ENCODE peak calls at places on chromosomes 16 and 17, in four cellular contexts. One of them, this sample, is unnamed.

GRCh38 chr17:82677353-82677925 is 21.1 kb downstream of the RAB40B start:
- DNase-seq in NCI-H460: no peak
- DNase-seq in KG1: no peak
- DNase-seq in stimulated activated CD4-positive, alpha-beta T cell treated with anti-CD3 and anti-CD28 coated beads, Interleukin-15, amount 100 ng/mL, for 48 hours: no peak
- DNase-seq in this sample: no peak

GRCh38 chr16:24075929-24076716 is 180.0 kb upstream of the CACNG3 start:
- DNase-seq in KG1: no peak
- DNase-seq in NCI-H460: no peak
- DNase-seq in stimulated activated CD4-positive, alpha-beta T cell treated with anti-CD3 and anti-CD28 coated beads, Interleukin-15, amount 100 ng/mL, for 48 hours: peak
- DNase-seq in this sample: no peak

GRCh38 chr17:69466905-69467630 is 52.6 kb downstream of the MAP2K6 start:
- DNase-seq in KG1: no peak
- DNase-seq in stimulated activated CD4-positive, alpha-beta T cell treated with anti-CD3 and anti-CD28 coated beads, Interleukin-15, amount 100 ng/mL, for 48 hours: no peak
- DNase-seq in NCI-H460: peak
- DNase-seq in this sample: no peak

GRCh38 chr16:78773316-78773715 is 673.9 kb downstream of the WWOX start:
- DNase-seq in NCI-H460: no peak
- DNase-seq in KG1: no peak
- DNase-seq in stimulated activated CD4-positive, alpha-beta T cell treated with anti-CD3 and anti-CD28 coated beads, Interleukin-15, amount 100 ng/mL, for 48 hours: no peak
- DNase-seq in this sample: no peak

GRCh38 chr16:1310832-1311200 is 1.4 kb downstream of the UBE2I start:
- DNase-seq in NCI-H460: no peak
- DNase-seq in stimulated activated CD4-positive, alpha-beta T cell treated with anti-CD3 and anti-CD28 coated beads, Interleukin-15, amount 100 ng/mL, for 48 hours: no peak
- DNase-seq in KG1: no peak
- DNase-seq in this sample: no peak

GRCh38 chr17:77487677-77488530 is 347.1 kb downstream of the SEC14L1 start:
- DNase-seq in KG1: no peak
- DNase-seq in stimulated activated CD4-positive, alpha-beta T cell treated with anti-CD3 and anti-CD28 coated beads, Interleukin-15, amount 100 ng/mL, for 48 hours: no peak
- DNase-seq in NCI-H460: no peak
- DNase-seq in this sample: no peak

GRCh38 chr16:72308396-72308795 is 136.4 kb upstream of the PMFBP1 start:
- DNase-seq in NCI-H460: no peak
- DNase-seq in KG1: no peak
- DNase-seq in stimulated activated CD4-positive, alpha-beta T cell treated with anti-CD3 and anti-CD28 coated beads, Interleukin-15, amount 100 ng/mL, for 48 hours: no peak
- DNase-seq in this sample: no peak

GRCh38 chr16:56425439-56425832 is at the start of gene AMFR:
- DNase-seq in KG1: no peak
- DNase-seq in NCI-H460: peak
- DNase-seq in stimulated activated CD4-positive, alpha-beta T cell treated with anti-CD3 and anti-CD28 coated beads, Interleukin-15, amount 100 ng/mL, for 48 hours: peak
- DNase-seq in this sample: no peak

GRCh38 chr16:29804455-29805231 is 1.7 kb upstream of the MAZ start:
- DNase-seq in KG1: no peak
- DNase-seq in stimulated activated CD4-positive, alpha-beta T cell treated with anti-CD3 and anti-CD28 coated beads, Interleukin-15, amount 100 ng/mL, for 48 hours: no peak
- DNase-seq in NCI-H460: no peak
- DNase-seq in this sample: no peak

GRCh38 chr17:11545696-11546095 is 52.6 kb upstream of the DNAH9 start:
- DNase-seq in stimulated activated CD4-positive, alpha-beta T cell treated with anti-CD3 and anti-CD28 coated beads, Interleukin-15, amount 100 ng/mL, for 48 hours: no peak
- DNase-seq in NCI-H460: no peak
- DNase-seq in KG1: no peak
- DNase-seq in this sample: no peak

GRCh38 chr17:6523330-6523729 is 33.0 kb downstream of the PITPNM3 start:
- DNase-seq in KG1: no peak
- DNase-seq in stimulated activated CD4-positive, alpha-beta T cell treated with anti-CD3 and anti-CD28 coated beads, Interleukin-15, amount 100 ng/mL, for 48 hours: no peak
- DNase-seq in NCI-H460: no peak
- DNase-seq in this sample: no peak

GRCh38 chr17:58680038-58680369 is 11.8 kb downstream of the TEX14 start:
- DNase-seq in stimulated activated CD4-positive, alpha-beta T cell treated with anti-CD3 and anti-CD28 coated beads, Interleukin-15, amount 100 ng/mL, for 48 hours: no peak
- DNase-seq in KG1: no peak
- DNase-seq in NCI-H460: no peak
- DNase-seq in this sample: no peak

GRCh38 chr16:57395026-57395425 is 9.5 kb upstream of the CCL17 start:
- DNase-seq in NCI-H460: no peak
- DNase-seq in KG1: no peak
- DNase-seq in stimulated activated CD4-positive, alpha-beta T cell treated with anti-CD3 and anti-CD28 coated beads, Interleukin-15, amount 100 ng/mL, for 48 hours: no peak
- DNase-seq in this sample: no peak

GRCh38 chr16:89505204-89506112 is 2.7 kb upstream of the SPG7 start:
- DNase-seq in NCI-H460: peak
- DNase-seq in stimulated activated CD4-positive, alpha-beta T cell treated with anti-CD3 and anti-CD28 coated beads, Interleukin-15, amount 100 ng/mL, for 48 hours: peak
- DNase-seq in KG1: peak
- DNase-seq in this sample: peak

GRCh38 chr17:67364847-67365761 is 1.3 kb downstream of the PSMD12 start:
- DNase-seq in KG1: no peak
- DNase-seq in stimulated activated CD4-positive, alpha-beta T cell treated with anti-CD3 and anti-CD28 coated beads, Interleukin-15, amount 100 ng/mL, for 48 hours: no peak
- DNase-seq in NCI-H460: no peak
- DNase-seq in this sample: no peak

GRCh38 chr17:78019367-78019975 is 61.0 kb downstream of the TNRC6C start:
- DNase-seq in NCI-H460: peak
- DNase-seq in KG1: no peak
- DNase-seq in stimulated activated CD4-positive, alpha-beta T cell treated with anti-CD3 and anti-CD28 coated beads, Interleukin-15, amount 100 ng/mL, for 48 hours: no peak
- DNase-seq in this sample: no peak

GRCh38 chr17:29195465-29196081 is 15.4 kb upstream of the MYO18A start:
- DNase-seq in KG1: peak
- DNase-seq in stimulated activated CD4-positive, alpha-beta T cell treated with anti-CD3 and anti-CD28 coated beads, Interleukin-15, amount 100 ng/mL, for 48 hours: no peak
- DNase-seq in NCI-H460: no peak
- DNase-seq in this sample: peak

GRCh38 chr17:51120739-51121619 is at the start of gene SPAG9:
- DNase-seq in stimulated activated CD4-positive, alpha-beta T cell treated with anti-CD3 and anti-CD28 coated beads, Interleukin-15, amount 100 ng/mL, for 48 hours: peak
- DNase-seq in KG1: peak
- DNase-seq in NCI-H460: peak
- DNase-seq in this sample: no peak

GRCh38 chr17:62093188-62094155 is 28.4 kb upstream of the MED13 start:
- DNase-seq in NCI-H460: peak
- DNase-seq in stimulated activated CD4-positive, alpha-beta T cell treated with anti-CD3 and anti-CD28 coated beads, Interleukin-15, amount 100 ng/mL, for 48 hours: peak
- DNase-seq in KG1: no peak
- DNase-seq in this sample: no peak

GRCh38 chr17:72715906-72716572 is 376.4 kb downstream of the SLC39A11 start:
- DNase-seq in KG1: no peak
- DNase-seq in stimulated activated CD4-positive, alpha-beta T cell treated with anti-CD3 and anti-CD28 coated beads, Interleukin-15, amount 100 ng/mL, for 48 hours: no peak
- DNase-seq in NCI-H460: no peak
- DNase-seq in this sample: no peak

GRCh38 chr17:38703742-38704644 is 1.1 kb upstream of the MLLT6 start:
- DNase-seq in KG1: peak
- DNase-seq in NCI-H460: no peak
- DNase-seq in stimulated activated CD4-positive, alpha-beta T cell treated with anti-CD3 and anti-CD28 coated beads, Interleukin-15, amount 100 ng/mL, for 48 hours: peak
- DNase-seq in this sample: no peak

GRCh38 chr16:86668136-86668535 is 89.8 kb downstream of the FOXL1 start:
- DNase-seq in KG1: no peak
- DNase-seq in stimulated activated CD4-positive, alpha-beta T cell treated with anti-CD3 and anti-CD28 coated beads, Interleukin-15, amount 100 ng/mL, for 48 hours: no peak
- DNase-seq in NCI-H460: no peak
- DNase-seq in this sample: no peak

GRCh38 chr16:52469091-52469490 is 77.9 kb downstream of the TOX3 start:
- DNase-seq in NCI-H460: no peak
- DNase-seq in KG1: no peak
- DNase-seq in stimulated activated CD4-positive, alpha-beta T cell treated with anti-CD3 and anti-CD28 coated beads, Interleukin-15, amount 100 ng/mL, for 48 hours: no peak
- DNase-seq in this sample: no peak

GRCh38 chr16:28845173-28846079 is 722 bp downstream of the TUFM start:
- DNase-seq in stimulated activated CD4-positive, alpha-beta T cell treated with anti-CD3 and anti-CD28 coated beads, Interleukin-15, amount 100 ng/mL, for 48 hours: peak
- DNase-seq in NCI-H460: no peak
- DNase-seq in KG1: no peak
- DNase-seq in this sample: no peak

GRCh38 chr16:71311553-71312158 is 22.5 kb upstream of the CMTR2 start:
- DNase-seq in NCI-H460: peak
- DNase-seq in stimulated activated CD4-positive, alpha-beta T cell treated with anti-CD3 and anti-CD28 coated beads, Interleukin-15, amount 100 ng/mL, for 48 hours: no peak
- DNase-seq in KG1: no peak
- DNase-seq in this sample: no peak

GRCh38 chr16:67533024-67533560 is 4.5 kb downstream of the RIPOR1 start:
- DNase-seq in KG1: no peak
- DNase-seq in stimulated activated CD4-positive, alpha-beta T cell treated with anti-CD3 and anti-CD28 coated beads, Interleukin-15, amount 100 ng/mL, for 48 hours: no peak
- DNase-seq in NCI-H460: no peak
- DNase-seq in this sample: no peak

GRCh38 chr16:19316846-19317245 is 31.3 kb downstream of the CLEC19A start:
- DNase-seq in KG1: no peak
- DNase-seq in stimulated activated CD4-positive, alpha-beta T cell treated with anti-CD3 and anti-CD28 coated beads, Interleukin-15, amount 100 ng/mL, for 48 hours: no peak
- DNase-seq in NCI-H460: no peak
- DNase-seq in this sample: no peak

GRCh38 chr16:54326266-54326662 is 39.7 kb upstream of the IRX3 start:
- DNase-seq in stimulated activated CD4-positive, alpha-beta T cell treated with anti-CD3 and anti-CD28 coated beads, Interleukin-15, amount 100 ng/mL, for 48 hours: no peak
- DNase-seq in KG1: no peak
- DNase-seq in NCI-H460: no peak
- DNase-seq in this sample: no peak

GRCh38 chr16:30110661-30111060 is 2.7 kb downstream of the GDPD3 start:
- DNase-seq in KG1: no peak
- DNase-seq in stimulated activated CD4-positive, alpha-beta T cell treated with anti-CD3 and anti-CD28 coated beads, Interleukin-15, amount 100 ng/mL, for 48 hours: no peak
- DNase-seq in NCI-H460: no peak
- DNase-seq in this sample: no peak

GRCh38 chr17:2406903-2407790 is 6.3 kb upstream of the MNT start:
- DNase-seq in NCI-H460: peak
- DNase-seq in KG1: no peak
- DNase-seq in stimulated activated CD4-positive, alpha-beta T cell treated with anti-CD3 and anti-CD28 coated beads, Interleukin-15, amount 100 ng/mL, for 48 hours: no peak
- DNase-seq in this sample: no peak

GRCh38 chr17:7380321-7380720 is 568 bp upstream of the TNK1 start:
- DNase-seq in KG1: no peak
- DNase-seq in NCI-H460: no peak
- DNase-seq in stimulated activated CD4-positive, alpha-beta T cell treated with anti-CD3 and anti-CD28 coated beads, Interleukin-15, amount 100 ng/mL, for 48 hours: no peak
- DNase-seq in this sample: no peak

GRCh38 chr17:32820440-32820839 is 56.5 kb downstream of the MYO1D start:
- DNase-seq in KG1: no peak
- DNase-seq in stimulated activated CD4-positive, alpha-beta T cell treated with anti-CD3 and anti-CD28 coated beads, Interleukin-15, amount 100 ng/mL, for 48 hours: no peak
- DNase-seq in NCI-H460: no peak
- DNase-seq in this sample: no peak

GRCh38 chr16:88558457-88559442 is 11.5 kb upstream of the ZC3H18 start:
- DNase-seq in NCI-H460: peak
- DNase-seq in KG1: no peak
- DNase-seq in stimulated activated CD4-positive, alpha-beta T cell treated with anti-CD3 and anti-CD28 coated beads, Interleukin-15, amount 100 ng/mL, for 48 hours: no peak
- DNase-seq in this sample: no peak